ENCODE peak calls at places on chromosomes 5 and 9, in ten cellular contexts. K is SK-N-SH, D is suprapubic skin, O is vagina, A is K562, W is stomach, Z is endothelial cell of umbilical vein, C is Panc1, N is GM12878, M is breast epithelium. B is an unnamed sample.

GRCh38 chr5:174453690-174454089 is 270.7 kb upstream of the MSX2 start:
- DNase-seq in Z (no peak), O (no peak), M (no peak), N (no peak), K (peak), W (no peak), D (no peak), C (no peak), A (no peak), B (no peak)

GRCh38 chr9:132851421-132851792 is 26.7 kb downstream of the AK8 start:
- DNase-seq in Z (no peak), M (no peak), W (no peak), N (no peak), D (no peak), O (no peak), A (no peak), K (no peak), C (no peak), B (no peak)

GRCh38 chr5:15215056-15215455 is 284.9 kb upstream of the FBXL7 start:
- DNase-seq in M (no peak), K (no peak), W (no peak), C (no peak), N (no peak), D (no peak), Z (no peak), O (no peak), A (no peak), B (no peak)

GRCh38 chr5:122392844-122393243 is 80.8 kb downstream of the SNCAIP start:
- DNase-seq in A (no peak), M (no peak), C (no peak), K (no peak), N (no peak), W (no peak), D (no peak), Z (no peak), O (no peak), B (no peak)

GRCh38 chr5:53087171-53087570 is 22.4 kb downstream of the MOCS2 start:
- DNase-seq in Z (no peak), A (no peak), W (no peak), O (no peak), C (no peak), N (no peak), D (no peak), M (no peak), K (no peak), B (no peak)

GRCh38 chr5:138763037-138763778 is 10.0 kb downstream of the CTNNA1 start:
- DNase-seq in C (no peak), W (no peak), A (no peak), Z (no peak), N (no peak), M (no peak), D (no peak), O (no peak), K (no peak), B (no peak)

GRCh38 chr5:157516626-157517325 is 56.8 kb downstream of the NIPAL4 start:
- DNase-seq in M (no peak), N (no peak), D (no peak), O (no peak), A (no peak), W (no peak), K (no peak), Z (no peak), C (no peak), B (peak)

GRCh38 chr9:69027355-69028097 is 8.0 kb upstream of the FXN start:
- DNase-seq in A (peak), Z (peak), O (no peak), D (peak), M (no peak), C (peak), W (no peak), N (peak), K (peak), B (peak)

GRCh38 chr9:96203867-96204412 is 98.0 kb downstream of the HSD17B3 start:
- DNase-seq in A (no peak), W (no peak), K (peak), N (no peak), C (no peak), O (no peak), Z (no peak), M (no peak), D (peak), B (no peak)

GRCh38 chr5:18305288-18305899 is 671.1 kb downstream of the TAF11L14 start:
- DNase-seq in W (no peak), N (no peak), O (no peak), K (peak), M (no peak), C (peak), Z (peak), D (no peak), A (peak), B (no peak)

GRCh38 chr5:126195410-126196100 is 227.7 kb upstream of the GRAMD2B start:
- DNase-seq in O (no peak), K (no peak), Z (no peak), W (no peak), D (no peak), A (no peak), N (no peak), M (no peak), C (no peak), B (no peak)

GRCh38 chr5:95707055-95707454 is 24.1 kb upstream of the RHOBTB3 start:
- DNase-seq in K (no peak), N (no peak), W (no peak), A (no peak), C (no peak), D (no peak), Z (no peak), M (no peak), O (no peak), B (no peak)

GRCh38 chr5:38291355-38291754 is 33.0 kb downstream of the EGFLAM start:
- DNase-seq in D (no peak), W (no peak), O (no peak), A (peak), C (no peak), N (no peak), Z (no peak), M (no peak), K (no peak), B (no peak)

GRCh38 chr5:37723147-37723961 is 116.5 kb downstream of the GDNF start:
- DNase-seq in C (no peak), O (no peak), K (no peak), D (no peak), A (peak), M (no peak), W (no peak), Z (no peak), N (no peak), B (no peak)

GRCh38 chr5:41961736-41962135 is 36.7 kb downstream of the FBXO4 start:
- DNase-seq in N (no peak), D (no peak), C (no peak), W (no peak), O (no peak), A (no peak), Z (no peak), M (no peak), K (no peak), B (no peak)

GRCh38 chr9:133359420-133360175 is 3.2 kb downstream of the SURF2 start:
- DNase-seq in C (no peak), N (no peak), A (peak), M (no peak), Z (no peak), K (peak), D (no peak), W (no peak), O (no peak), B (no peak)

GRCh38 chr9:135217836-135218235 is 130.4 kb downstream of the OLFM1 start:
- DNase-seq in D (no peak), O (no peak), N (no peak), Z (no peak), K (no peak), W (no peak), C (no peak), M (no peak), A (no peak), B (no peak)

GRCh38 chr5:95861221-95861857 is 38.8 kb upstream of the GLRX start:
- DNase-seq in Z (peak), O (peak), N (no peak), M (peak), K (no peak), D (peak), C (peak), A (no peak), W (peak), B (peak)

DNA sequence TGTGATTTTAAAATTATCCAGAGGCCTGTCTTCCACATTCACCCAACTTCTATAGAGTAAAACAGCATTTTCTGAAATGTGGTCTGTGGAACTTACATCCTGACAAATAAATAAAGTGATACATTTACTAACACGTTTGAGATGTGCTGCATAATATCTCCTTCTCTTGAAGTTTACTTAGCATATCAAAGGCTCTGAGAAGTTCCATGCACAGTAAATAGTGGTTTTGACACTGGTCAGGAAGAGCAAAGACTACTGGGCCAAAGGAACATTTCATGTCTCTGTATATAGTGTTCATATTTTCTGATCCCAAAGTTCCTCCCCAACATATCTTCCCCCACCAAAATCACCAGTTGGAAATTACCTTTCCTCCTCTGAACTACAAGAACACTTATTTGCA is 30.5 kb upstream of the TARS1 start:
- DNase-seq in C (no peak), K (no peak), Z (no peak), O (no peak), W (no peak), A (no peak), M (no peak), N (no peak), D (no peak), B (no peak)
- TF ChIP-seq POLR2AphosphoS5 in C (no peak), K (no peak), Z (no peak), O (no peak), W (no peak), A (no peak), M (no peak), N (no peak), D (no peak), B (peak)

GRCh38 chr9:137163805-137164204 is 6.0 kb downstream of the LRRC26 start:
- DNase-seq in M (no peak), A (no peak), N (no peak), W (no peak), O (no peak), D (no peak), Z (no peak), K (no peak), C (no peak), B (no peak)

GRCh38 chr9:137161558-137162483 is 8.0 kb downstream of the LRRC26 start:
- DNase-seq in M (no peak), K (peak), D (no peak), O (no peak), C (no peak), W (no peak), Z (no peak), N (no peak), A (peak), B (no peak)

GRCh38 chr9:137160716-137161557 is 8.9 kb downstream of the LRRC26 start:
- DNase-seq in M (no peak), A (no peak), C (no peak), N (no peak), W (no peak), O (no peak), Z (no peak), D (no peak), K (no peak), B (no peak)

GRCh38 chr9:137163101-137163661 is 6.7 kb downstream of the LRRC26 start:
- DNase-seq in Z (peak), A (peak), N (no peak), K (no peak), W (no peak), M (no peak), O (no peak), D (no peak), C (no peak), B (no peak)

GRCh38 chr9:137162505-137163100 is 7.2 kb downstream of the LRRC26 start:
- DNase-seq in C (no peak), D (no peak), N (no peak), Z (no peak), K (no peak), O (no peak), M (no peak), W (peak), A (peak), B (peak)
- H3K4me3 ChIP-seq in C (peak), D (peak), N (no peak), Z (no peak), K (no peak), O (peak), M (no peak), W (peak), A (no peak), B (no peak)

DNA sequence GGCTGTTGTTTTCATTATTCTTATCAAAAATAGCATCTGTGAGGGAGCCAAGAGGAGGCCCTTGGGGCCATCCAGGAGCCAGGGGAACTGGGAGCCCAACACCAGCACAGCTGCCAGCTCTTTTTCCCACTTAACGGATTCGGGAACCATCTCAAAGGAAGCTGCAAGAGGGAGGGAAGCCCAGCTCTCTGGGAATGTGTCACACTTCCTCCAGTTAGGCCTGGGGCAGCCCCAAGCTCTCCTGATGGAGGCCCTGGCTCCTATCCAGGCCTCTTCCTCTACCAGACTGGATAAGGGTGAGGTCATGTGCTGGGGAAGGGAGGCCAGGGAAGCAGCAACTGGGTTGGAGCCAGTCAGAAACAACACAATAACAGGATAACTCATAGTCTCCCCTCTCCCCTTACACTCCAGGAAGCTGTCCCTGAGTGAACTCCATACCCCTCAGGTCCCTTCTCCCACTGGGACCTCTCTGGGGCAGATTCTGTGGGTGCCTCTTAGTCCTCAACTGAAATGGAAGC is 12.7 kb downstream of the CSF2 start:
- DNase-seq in N (no peak), O (no peak), A (peak), W (peak), M (no peak), C (no peak), K (peak), D (no peak), Z (peak), B (no peak)
- TF ChIP-seq POLR2AphosphoS5 in N (no peak), O (no peak), A (no peak), W (no peak), M (no peak), C (no peak), K (peak), D (no peak), Z (peak), B (no peak)

GRCh38 chr9:93186151-93186715 is 2.3 kb downstream of the WNK2 start:
- DNase-seq in D (no peak), Z (no peak), C (no peak), O (no peak), M (no peak), A (no peak), K (peak), N (no peak), W (no peak), B (no peak)
- H3K4me3 ChIP-seq in D (peak), Z (no peak), C (no peak), O (no peak), M (no peak), A (no peak), K (no peak), N (no peak), W (peak), B (peak)

DNA sequence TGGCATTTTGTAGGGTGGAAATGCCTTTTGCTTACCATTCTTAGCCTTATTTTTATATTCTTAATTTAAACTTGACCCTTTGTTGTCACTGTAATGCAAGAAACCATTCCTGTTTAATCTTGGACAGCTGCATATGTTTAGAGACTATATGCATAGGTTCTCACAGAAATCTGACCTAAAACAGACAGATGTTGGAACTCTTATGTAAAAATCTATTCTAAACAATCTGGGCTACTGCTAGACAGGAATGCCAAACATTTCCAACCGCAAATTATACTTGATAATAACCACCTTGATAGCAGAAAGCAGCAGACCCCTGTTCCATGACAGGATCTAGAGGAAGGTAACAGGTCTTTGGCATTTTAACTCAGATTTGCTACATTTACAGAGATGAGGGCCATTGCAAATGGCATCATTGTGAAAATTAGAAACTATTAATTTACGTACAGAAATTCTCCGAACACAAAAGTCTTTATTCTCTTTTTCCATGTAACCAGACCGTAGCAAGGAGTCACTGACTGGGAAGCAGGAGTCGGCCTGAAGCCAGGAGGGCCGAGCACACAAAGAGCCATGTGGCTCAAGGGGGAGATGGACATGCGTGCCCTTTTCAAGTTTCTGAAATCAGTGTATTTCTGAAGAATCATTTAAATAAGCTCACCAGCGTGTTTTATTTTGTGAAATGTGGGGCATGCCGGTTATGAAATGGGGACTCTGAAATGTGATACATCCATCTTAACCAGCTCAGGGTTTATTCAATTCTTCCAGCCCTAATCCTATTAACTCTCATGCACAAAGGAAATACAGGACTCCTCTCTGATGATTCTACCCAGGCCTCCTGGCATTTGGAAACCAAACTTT is 139.3 kb downstream of the AOPEP start:
- DNase-seq in D (no peak), N (no peak), Z (peak), K (peak), C (no peak), O (no peak), A (no peak), M (no peak), W (peak), B (no peak)
- TF ChIP-seq POLR2AphosphoS5 in D (no peak), N (no peak), Z (no peak), K (peak), C (no peak), O (no peak), A (no peak), M (no peak), W (no peak), B (no peak)

GRCh38 chr5:151216781-151217180 is 7.1 kb downstream of the CCDC69 start:
- DNase-seq in A (no peak), O (no peak), D (no peak), M (no peak), Z (no peak), K (no peak), W (no peak), N (no peak), C (no peak), B (no peak)

GRCh38 chr5:151213803-151214613 is 9.9 kb downstream of the CCDC69 start:
- DNase-seq in K (no peak), Z (peak), N (peak), D (peak), W (peak), C (no peak), A (peak), O (peak), M (no peak), B (peak)

GRCh38 chr5:151215546-151215880 is 8.4 kb downstream of the CCDC69 start:
- DNase-seq in W (no peak), K (no peak), O (no peak), C (no peak), N (no peak), D (no peak), Z (no peak), A (no peak), M (no peak), B (no peak)

GRCh38 chr5:151212361-151212899 is 11.5 kb downstream of the CCDC69 start:
- DNase-seq in D (no peak), W (no peak), C (no peak), A (no peak), N (peak), O (peak), K (no peak), Z (no peak), M (no peak), B (no peak)

GRCh38 chr5:151214614-151215545 is 9.0 kb downstream of the CCDC69 start:
- DNase-seq in O (peak), C (no peak), M (no peak), W (no peak), A (no peak), D (peak), K (no peak), N (peak), Z (no peak), B (peak)
- H3K4me3 ChIP-seq in O (no peak), C (no peak), M (no peak), W (no peak), A (no peak), D (no peak), K (no peak), N (peak), Z (no peak), B (no peak)